ENCODE peak calls at places on chromosome 11, in six cellular contexts. One of them, this sample, is unnamed.

GRCh38 chr11:76631566-76632308 is 38.8 kb downstream of the LRRC32 start:
- DNase-seq in tibial artery: no peak
- DNase-seq in activated CD4-positive, alpha-beta T cell treated with anti-CD3 and anti-CD28 coated beads, Interleukin-2, amount 50 U/mL, for 24 hours: no peak
- DNase-seq in endothelial cell: no peak
- DNase-seq in stimulated activated CD4-positive, alpha-beta T cell treated with anti-CD3 and anti-CD28 coated beads, Interleukin-12 subunit alpha, Interleukin-12 subunit beta, amount 100 ng/mL, for 4 hours: no peak
- DNase-seq in GM23248: no peak
- DNase-seq in this sample: no peak

GRCh38 chr11:111064118-111064517 is 181.4 kb upstream of the POU2AF2 start:
- DNase-seq in tibial artery: no peak
- DNase-seq in activated CD4-positive, alpha-beta T cell treated with anti-CD3 and anti-CD28 coated beads, Interleukin-2, amount 50 U/mL, for 24 hours: no peak
- DNase-seq in endothelial cell: no peak
- DNase-seq in stimulated activated CD4-positive, alpha-beta T cell treated with anti-CD3 and anti-CD28 coated beads, Interleukin-12 subunit alpha, Interleukin-12 subunit beta, amount 100 ng/mL, for 4 hours: no peak
- DNase-seq in GM23248: peak
- DNase-seq in this sample: no peak

GRCh38 chr11:69249641-69250502 is 44.1 kb upstream of the MYEOV start:
- DNase-seq in tibial artery: peak
- DNase-seq in activated CD4-positive, alpha-beta T cell treated with anti-CD3 and anti-CD28 coated beads, Interleukin-2, amount 50 U/mL, for 24 hours: no peak
- DNase-seq in endothelial cell: no peak
- DNase-seq in stimulated activated CD4-positive, alpha-beta T cell treated with anti-CD3 and anti-CD28 coated beads, Interleukin-12 subunit alpha, Interleukin-12 subunit beta, amount 100 ng/mL, for 4 hours: no peak
- DNase-seq in GM23248: peak
- DNase-seq in this sample: no peak

GRCh38 chr11:68976095-68976494 is 4.7 kb downstream of the MRGPRD start:
- DNase-seq in tibial artery: no peak
- DNase-seq in activated CD4-positive, alpha-beta T cell treated with anti-CD3 and anti-CD28 coated beads, Interleukin-2, amount 50 U/mL, for 24 hours: no peak
- DNase-seq in endothelial cell: no peak
- DNase-seq in stimulated activated CD4-positive, alpha-beta T cell treated with anti-CD3 and anti-CD28 coated beads, Interleukin-12 subunit alpha, Interleukin-12 subunit beta, amount 100 ng/mL, for 4 hours: no peak
- DNase-seq in GM23248: no peak
- DNase-seq in this sample: no peak

GRCh38 chr11:69516526-69516925 is 35.1 kb downstream of the LINC01488 start:
- DNase-seq in tibial artery: no peak
- DNase-seq in activated CD4-positive, alpha-beta T cell treated with anti-CD3 and anti-CD28 coated beads, Interleukin-2, amount 50 U/mL, for 24 hours: no peak
- DNase-seq in endothelial cell: no peak
- DNase-seq in stimulated activated CD4-positive, alpha-beta T cell treated with anti-CD3 and anti-CD28 coated beads, Interleukin-12 subunit alpha, Interleukin-12 subunit beta, amount 100 ng/mL, for 4 hours: no peak
- DNase-seq in GM23248: peak
- DNase-seq in this sample: no peak

GRCh38 chr11:20102393-20102792 is 57.9 kb downstream of the DBX1 start:
- DNase-seq in tibial artery: no peak
- DNase-seq in activated CD4-positive, alpha-beta T cell treated with anti-CD3 and anti-CD28 coated beads, Interleukin-2, amount 50 U/mL, for 24 hours: no peak
- DNase-seq in endothelial cell: no peak
- DNase-seq in stimulated activated CD4-positive, alpha-beta T cell treated with anti-CD3 and anti-CD28 coated beads, Interleukin-12 subunit alpha, Interleukin-12 subunit beta, amount 100 ng/mL, for 4 hours: no peak
- DNase-seq in GM23248: no peak
- DNase-seq in this sample: no peak

GRCh38 chr11:9180784-9181183 is 84.4 kb downstream of the DENND5A start:
- DNase-seq in tibial artery: no peak
- DNase-seq in activated CD4-positive, alpha-beta T cell treated with anti-CD3 and anti-CD28 coated beads, Interleukin-2, amount 50 U/mL, for 24 hours: no peak
- DNase-seq in endothelial cell: no peak
- DNase-seq in stimulated activated CD4-positive, alpha-beta T cell treated with anti-CD3 and anti-CD28 coated beads, Interleukin-12 subunit alpha, Interleukin-12 subunit beta, amount 100 ng/mL, for 4 hours: no peak
- DNase-seq in GM23248: peak
- DNase-seq in this sample: no peak

GRCh38 chr11:108961095-108961494 is 296.2 kb downstream of the DDX10 start:
- DNase-seq in tibial artery: no peak
- DNase-seq in activated CD4-positive, alpha-beta T cell treated with anti-CD3 and anti-CD28 coated beads, Interleukin-2, amount 50 U/mL, for 24 hours: no peak
- DNase-seq in endothelial cell: no peak
- DNase-seq in stimulated activated CD4-positive, alpha-beta T cell treated with anti-CD3 and anti-CD28 coated beads, Interleukin-12 subunit alpha, Interleukin-12 subunit beta, amount 100 ng/mL, for 4 hours: no peak
- DNase-seq in GM23248: no peak
- DNase-seq in this sample: no peak

GRCh38 chr11:94151903-94152677 is 23.4 kb downstream of the PANX1 start:
- DNase-seq in tibial artery: peak
- DNase-seq in activated CD4-positive, alpha-beta T cell treated with anti-CD3 and anti-CD28 coated beads, Interleukin-2, amount 50 U/mL, for 24 hours: no peak
- DNase-seq in endothelial cell: no peak
- DNase-seq in stimulated activated CD4-positive, alpha-beta T cell treated with anti-CD3 and anti-CD28 coated beads, Interleukin-12 subunit alpha, Interleukin-12 subunit beta, amount 100 ng/mL, for 4 hours: no peak
- DNase-seq in GM23248: peak
- DNase-seq in this sample: peak

GRCh38 chr11:105915036-105915435 is 107.0 kb downstream of the MSANTD4 start:
- DNase-seq in tibial artery: no peak
- DNase-seq in activated CD4-positive, alpha-beta T cell treated with anti-CD3 and anti-CD28 coated beads, Interleukin-2, amount 50 U/mL, for 24 hours: no peak
- DNase-seq in endothelial cell: no peak
- DNase-seq in stimulated activated CD4-positive, alpha-beta T cell treated with anti-CD3 and anti-CD28 coated beads, Interleukin-12 subunit alpha, Interleukin-12 subunit beta, amount 100 ng/mL, for 4 hours: no peak
- DNase-seq in GM23248: no peak
- DNase-seq in this sample: no peak

GRCh38 chr11:2697871-2698270 is 1.9 kb downstream of the KCNQ1OT1 start:
- DNase-seq in tibial artery: no peak
- DNase-seq in activated CD4-positive, alpha-beta T cell treated with anti-CD3 and anti-CD28 coated beads, Interleukin-2, amount 50 U/mL, for 24 hours: no peak
- DNase-seq in endothelial cell: no peak
- DNase-seq in stimulated activated CD4-positive, alpha-beta T cell treated with anti-CD3 and anti-CD28 coated beads, Interleukin-12 subunit alpha, Interleukin-12 subunit beta, amount 100 ng/mL, for 4 hours: no peak
- DNase-seq in GM23248: peak
- DNase-seq in this sample: no peak

GRCh38 chr11:45435706-45436105 is 149.6 kb upstream of the SYT13 start:
- DNase-seq in tibial artery: no peak
- DNase-seq in activated CD4-positive, alpha-beta T cell treated with anti-CD3 and anti-CD28 coated beads, Interleukin-2, amount 50 U/mL, for 24 hours: no peak
- DNase-seq in endothelial cell: no peak
- DNase-seq in stimulated activated CD4-positive, alpha-beta T cell treated with anti-CD3 and anti-CD28 coated beads, Interleukin-12 subunit alpha, Interleukin-12 subunit beta, amount 100 ng/mL, for 4 hours: no peak
- DNase-seq in GM23248: no peak
- DNase-seq in this sample: no peak

GRCh38 chr11:9569588-9570164 is 3.8 kb upstream of the WEE1 start:
- DNase-seq in tibial artery: no peak
- DNase-seq in activated CD4-positive, alpha-beta T cell treated with anti-CD3 and anti-CD28 coated beads, Interleukin-2, amount 50 U/mL, for 24 hours: no peak
- DNase-seq in endothelial cell: no peak
- DNase-seq in stimulated activated CD4-positive, alpha-beta T cell treated with anti-CD3 and anti-CD28 coated beads, Interleukin-12 subunit alpha, Interleukin-12 subunit beta, amount 100 ng/mL, for 4 hours: no peak
- DNase-seq in GM23248: no peak
- DNase-seq in this sample: no peak

GRCh38 chr11:77468527-77468926 is 5.4 kb downstream of the PAK1 start:
- DNase-seq in tibial artery: no peak
- DNase-seq in activated CD4-positive, alpha-beta T cell treated with anti-CD3 and anti-CD28 coated beads, Interleukin-2, amount 50 U/mL, for 24 hours: no peak
- DNase-seq in endothelial cell: no peak
- DNase-seq in stimulated activated CD4-positive, alpha-beta T cell treated with anti-CD3 and anti-CD28 coated beads, Interleukin-12 subunit alpha, Interleukin-12 subunit beta, amount 100 ng/mL, for 4 hours: no peak
- DNase-seq in GM23248: no peak
- DNase-seq in this sample: no peak

GRCh38 chr11:118621071-118621815 is 13.8 kb downstream of the PHLDB1 start:
- DNase-seq in tibial artery: peak
- DNase-seq in activated CD4-positive, alpha-beta T cell treated with anti-CD3 and anti-CD28 coated beads, Interleukin-2, amount 50 U/mL, for 24 hours: no peak
- DNase-seq in endothelial cell: peak
- DNase-seq in stimulated activated CD4-positive, alpha-beta T cell treated with anti-CD3 and anti-CD28 coated beads, Interleukin-12 subunit alpha, Interleukin-12 subunit beta, amount 100 ng/mL, for 4 hours: no peak
- DNase-seq in GM23248: peak
- DNase-seq in this sample: peak

GRCh38 chr11:134691474-134691873 is 279.4 kb upstream of the B3GAT1 start:
- DNase-seq in tibial artery: no peak
- DNase-seq in activated CD4-positive, alpha-beta T cell treated with anti-CD3 and anti-CD28 coated beads, Interleukin-2, amount 50 U/mL, for 24 hours: no peak
- DNase-seq in endothelial cell: no peak
- DNase-seq in stimulated activated CD4-positive, alpha-beta T cell treated with anti-CD3 and anti-CD28 coated beads, Interleukin-12 subunit alpha, Interleukin-12 subunit beta, amount 100 ng/mL, for 4 hours: no peak
- DNase-seq in GM23248: peak
- DNase-seq in this sample: no peak

GRCh38 chr11:10348650-10349280 is 43.9 kb downstream of the ADM start:
- DNase-seq in tibial artery: no peak
- DNase-seq in activated CD4-positive, alpha-beta T cell treated with anti-CD3 and anti-CD28 coated beads, Interleukin-2, amount 50 U/mL, for 24 hours: no peak
- DNase-seq in endothelial cell: no peak
- DNase-seq in stimulated activated CD4-positive, alpha-beta T cell treated with anti-CD3 and anti-CD28 coated beads, Interleukin-12 subunit alpha, Interleukin-12 subunit beta, amount 100 ng/mL, for 4 hours: no peak
- DNase-seq in GM23248: peak
- DNase-seq in this sample: no peak

GRCh38 chr11:107928767-107929507 is 689 bp downstream of the RAB39A start:
- DNase-seq in tibial artery: no peak
- DNase-seq in activated CD4-positive, alpha-beta T cell treated with anti-CD3 and anti-CD28 coated beads, Interleukin-2, amount 50 U/mL, for 24 hours: no peak
- DNase-seq in endothelial cell: peak
- DNase-seq in stimulated activated CD4-positive, alpha-beta T cell treated with anti-CD3 and anti-CD28 coated beads, Interleukin-12 subunit alpha, Interleukin-12 subunit beta, amount 100 ng/mL, for 4 hours: no peak
- DNase-seq in GM23248: no peak
- DNase-seq in this sample: no peak

GRCh38 chr11:67280791-67281551 is 8.1 kb upstream of the ANKRD13D start:
- DNase-seq in tibial artery: peak
- DNase-seq in activated CD4-positive, alpha-beta T cell treated with anti-CD3 and anti-CD28 coated beads, Interleukin-2, amount 50 U/mL, for 24 hours: no peak
- DNase-seq in endothelial cell: no peak
- DNase-seq in stimulated activated CD4-positive, alpha-beta T cell treated with anti-CD3 and anti-CD28 coated beads, Interleukin-12 subunit alpha, Interleukin-12 subunit beta, amount 100 ng/mL, for 4 hours: no peak
- DNase-seq in GM23248: no peak
- DNase-seq in this sample: no peak

GRCh38 chr11:117226388-117227385 is 5.2 kb downstream of the PCSK7 start:
- DNase-seq in tibial artery: no peak
- DNase-seq in activated CD4-positive, alpha-beta T cell treated with anti-CD3 and anti-CD28 coated beads, Interleukin-2, amount 50 U/mL, for 24 hours: peak
- DNase-seq in endothelial cell: peak
- DNase-seq in stimulated activated CD4-positive, alpha-beta T cell treated with anti-CD3 and anti-CD28 coated beads, Interleukin-12 subunit alpha, Interleukin-12 subunit beta, amount 100 ng/mL, for 4 hours: no peak
- DNase-seq in GM23248: peak
- DNase-seq in this sample: peak

GRCh38 chr11:18064450-18065048 is 18.5 kb upstream of the TPH1 start:
- DNase-seq in tibial artery: no peak
- DNase-seq in activated CD4-positive, alpha-beta T cell treated with anti-CD3 and anti-CD28 coated beads, Interleukin-2, amount 50 U/mL, for 24 hours: no peak
- DNase-seq in endothelial cell: no peak
- DNase-seq in stimulated activated CD4-positive, alpha-beta T cell treated with anti-CD3 and anti-CD28 coated beads, Interleukin-12 subunit alpha, Interleukin-12 subunit beta, amount 100 ng/mL, for 4 hours: no peak
- DNase-seq in GM23248: no peak
- DNase-seq in this sample: no peak

GRCh38 chr11:77259681-77260080 is 41.8 kb downstream of the GDPD4 start:
- DNase-seq in tibial artery: no peak
- DNase-seq in activated CD4-positive, alpha-beta T cell treated with anti-CD3 and anti-CD28 coated beads, Interleukin-2, amount 50 U/mL, for 24 hours: no peak
- DNase-seq in endothelial cell: no peak
- DNase-seq in stimulated activated CD4-positive, alpha-beta T cell treated with anti-CD3 and anti-CD28 coated beads, Interleukin-12 subunit alpha, Interleukin-12 subunit beta, amount 100 ng/mL, for 4 hours: no peak
- DNase-seq in GM23248: peak
- DNase-seq in this sample: no peak

GRCh38 chr11:73213196-73214143 is 4.6 kb upstream of the P2RY2 start:
- DNase-seq in tibial artery: no peak
- DNase-seq in activated CD4-positive, alpha-beta T cell treated with anti-CD3 and anti-CD28 coated beads, Interleukin-2, amount 50 U/mL, for 24 hours: no peak
- DNase-seq in endothelial cell: no peak
- DNase-seq in stimulated activated CD4-positive, alpha-beta T cell treated with anti-CD3 and anti-CD28 coated beads, Interleukin-12 subunit alpha, Interleukin-12 subunit beta, amount 100 ng/mL, for 4 hours: no peak
- DNase-seq in GM23248: no peak
- DNase-seq in this sample: no peak

GRCh38 chr11:118382954-118383353 is 18.5 kb upstream of the ATP5MG start:
- DNase-seq in tibial artery: no peak
- DNase-seq in activated CD4-positive, alpha-beta T cell treated with anti-CD3 and anti-CD28 coated beads, Interleukin-2, amount 50 U/mL, for 24 hours: no peak
- DNase-seq in endothelial cell: no peak
- DNase-seq in stimulated activated CD4-positive, alpha-beta T cell treated with anti-CD3 and anti-CD28 coated beads, Interleukin-12 subunit alpha, Interleukin-12 subunit beta, amount 100 ng/mL, for 4 hours: no peak
- DNase-seq in GM23248: no peak
- DNase-seq in this sample: no peak

GRCh38 chr11:116693206-116694016 is 79.4 kb downstream of the BUD13 start:
- DNase-seq in tibial artery: no peak
- DNase-seq in activated CD4-positive, alpha-beta T cell treated with anti-CD3 and anti-CD28 coated beads, Interleukin-2, amount 50 U/mL, for 24 hours: no peak
- DNase-seq in endothelial cell: no peak
- DNase-seq in stimulated activated CD4-positive, alpha-beta T cell treated with anti-CD3 and anti-CD28 coated beads, Interleukin-12 subunit alpha, Interleukin-12 subunit beta, amount 100 ng/mL, for 4 hours: no peak
- DNase-seq in GM23248: no peak
- DNase-seq in this sample: no peak